ENCODE peak calls at places on chromosome 10, in seven cellular contexts. K, M, B, G, A, X and D are unnamed samples. For H3K9me3, the result is how much of the 10 kb centered on the place peaks cover.

GRCh38 chr10:119237722-119238436 is 30.5 kb downstream of the GRK5 start:
- DNase-seq in G (no peak), B (no peak), K (no peak), M (no peak), A (no peak), X (no peak), D (no peak)

GRCh38 chr10:86282664-86283465 is 83.7 kb downstream of the GRID1 start:
- DNase-seq in K (no peak), A (no peak), M (peak), X (no peak), B (no peak), G (no peak), D (no peak)

GRCh38 chr10:110625951-110626855 is 17.9 kb upstream of the RBM20 start:
- DNase-seq in K (no peak), M (no peak), A (no peak), G (no peak), B (no peak), X (no peak), D (no peak)

GRCh38 chr10:21165489-21165888 is 268.4 kb upstream of the NEBL start:
- DNase-seq in M (no peak), B (no peak), K (no peak), A (no peak), X (no peak), G (no peak), D (no peak)

GRCh38 chr10:3935141-3935540 is 150.1 kb upstream of the KLF6 start:
- DNase-seq in B (no peak), G (no peak), X (no peak), K (peak), A (peak), M (no peak), D (no peak)

GRCh38 chr10:37520488-37520887 is 336.9 kb downstream of the ZNF248 start:
- DNase-seq in K (no peak), B (no peak), A (no peak), G (no peak), M (no peak), X (no peak), D (no peak)

GRCh38 chr10:132845780-132846595 is 60.0 kb upstream of the NKX6-2 start:
- DNase-seq in A (no peak), X (no peak), K (no peak), G (no peak), M (peak), B (no peak), D (peak)

GRCh38 chr10:31098091-31098490 is 66.4 kb upstream of the ZNF438 start:
- DNase-seq in K (peak), G (peak), A (no peak), B (no peak), X (no peak), M (no peak), D (no peak)

GRCh38 chr10:127577376-127577775 is 28.3 kb downstream of the NPS start:
- DNase-seq in B (no peak), X (no peak), M (no peak), K (peak), A (no peak), G (no peak), D (no peak)

GRCh38 chr10:108787932-108788331 is 1135.4 kb downstream of the XPNPEP1 start:
- DNase-seq in X (no peak), G (no peak), B (no peak), K (peak), A (no peak), M (no peak), D (no peak)
- H3K9me3 ChIP-seq in X (under half), G (under half), B (under half), K (under half), A (under half), M (under half), D (under half)

DNA sequence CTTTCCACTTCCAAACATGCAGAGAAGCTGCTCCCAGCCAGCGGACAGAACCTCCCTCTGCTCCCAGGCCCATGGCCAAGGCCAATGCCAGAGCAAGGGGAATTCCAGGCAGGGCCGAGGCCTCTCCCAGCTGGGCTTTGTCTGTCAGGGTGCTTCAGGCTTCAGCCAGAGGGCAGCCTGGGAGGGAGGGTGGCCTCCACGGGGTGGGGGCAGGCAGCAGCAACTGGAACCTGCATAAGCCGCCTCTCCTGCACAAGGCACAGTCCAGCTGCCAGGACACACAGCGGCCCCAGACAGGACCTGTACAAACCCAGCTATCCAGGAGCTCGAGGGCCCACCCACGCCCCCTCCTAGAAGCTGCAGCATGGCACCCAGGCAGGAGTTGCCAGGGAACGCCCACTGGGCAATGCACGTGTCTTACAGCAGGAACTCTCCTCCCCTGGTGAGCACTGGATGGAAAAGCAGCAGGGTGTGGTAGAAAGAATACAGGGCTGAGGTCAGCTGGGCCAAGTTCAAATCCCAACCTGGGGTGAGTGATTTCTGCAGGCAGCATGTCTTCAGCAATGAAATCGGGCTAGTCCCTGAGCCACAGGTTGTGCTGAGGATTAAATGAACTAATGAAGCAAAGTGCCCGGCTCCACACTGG is 7.6 kb downstream of the FAM53B start:
- DNase-seq in K (peak), A (no peak), B (peak), M (peak), G (no peak), X (no peak), D (peak)
- H3K4me3 ChIP-seq in K (no peak), A (no peak), B (no peak), M (peak), G (no peak), X (no peak), D (peak)

GRCh38 chr10:63142136-63142535 is 9.0 kb downstream of the NRBF2 start:
- DNase-seq in X (no peak), A (no peak), G (no peak), M (no peak), B (no peak), K (no peak), D (no peak)

GRCh38 chr10:63146503-63146902 is 13.4 kb downstream of the NRBF2 start:
- DNase-seq in B (no peak), X (no peak), A (no peak), M (no peak), G (no peak), K (no peak), D (no peak)

GRCh38 chr10:63140077-63140476 is 6.9 kb downstream of the NRBF2 start:
- DNase-seq in G (no peak), K (no peak), X (no peak), B (no peak), A (no peak), M (no peak), D (no peak)

GRCh38 chr10:63145782-63146181 is 12.7 kb downstream of the NRBF2 start:
- DNase-seq in A (no peak), M (no peak), K (peak), X (no peak), B (no peak), G (no peak), D (no peak)

GRCh38 chr10:63143984-63144383 is 10.9 kb downstream of the NRBF2 start:
- DNase-seq in K (no peak), B (no peak), M (no peak), G (no peak), A (no peak), X (no peak), D (no peak)
- TF ChIP-seq CTCF in K (no peak), B (no peak), M (no peak), G (no peak), A (no peak), X (no peak), D (no peak)

GRCh38 chr10:83312570-83312969 is 826.7 kb upstream of the GHITM start:
- DNase-seq in B (no peak), M (no peak), K (no peak), A (no peak), G (no peak), X (no peak), D (no peak)
- H3K9me3 ChIP-seq in B (under half), M (under half), K (under half), A (under half), G (under half), X (under half), D (under half)